ENCODE peak calls at places on chromosome 11, in seven cellular contexts. Q is HCT116, G is K562, Y is H1, K is SK-N-SH, S is GM12878, C is HepG2. D is an unnamed sample.

GRCh38 chr11:2383823-2384722 is 7.0 kb downstream of the CD81 start:
- DNase-seq in Q (no peak), G (peak), Y (no peak), K (no peak), S (peak), C (no peak), D (no peak)

GRCh38 chr11:20102393-20102792 is 57.9 kb downstream of the DBX1 start:
- DNase-seq in Q (no peak), G (no peak), Y (no peak), K (no peak), S (no peak), C (no peak), D (no peak)

GRCh38 chr11:13016415-13016814 is 7.3 kb downstream of the RASSF10 start:
- DNase-seq in Q (peak), G (peak), Y (no peak), K (no peak), S (no peak), C (no peak), D (no peak)

GRCh38 chr11:96267490-96268010 is 75.4 kb downstream of the MAML2 start:
- DNase-seq in Q (no peak), G (no peak), Y (no peak), K (no peak), S (peak), C (no peak), D (no peak)

GRCh38 chr11:77309401-77310085 is 8.1 kb upstream of the GDPD4 start:
- DNase-seq in Q (no peak), G (no peak), Y (no peak), K (no peak), S (no peak), C (no peak), D (no peak)

GRCh38 chr11:34145847-34146381 is 40.5 kb downstream of the NAT10 start:
- DNase-seq in Q (no peak), G (no peak), Y (no peak), K (no peak), S (peak), C (no peak), D (no peak)

GRCh38 chr11:79236541-79236971 is 204.3 kb downstream of the TENM4 start:
- DNase-seq in Q (no peak), G (no peak), Y (no peak), K (no peak), S (no peak), C (no peak), D (no peak)

GRCh38 chr11:13215157-13215556 is 62.4 kb upstream of the BMAL1 start:
- DNase-seq in Q (peak), G (no peak), Y (no peak), K (no peak), S (no peak), C (no peak), D (no peak)

GRCh38 chr11:6269994-6270393 is 10.4 kb downstream of the CCKBR start:
- DNase-seq in Q (no peak), G (peak), Y (no peak), K (peak), S (no peak), C (no peak), D (no peak)

GRCh38 chr11:134949121-134949591 is 537.1 kb upstream of the B3GAT1 start:
- DNase-seq in Q (peak), G (no peak), Y (no peak), K (no peak), S (no peak), C (peak), D (peak)

GRCh38 chr11:127274328-127274676 is 273.7 kb upstream of the KIRREL3 start:
- DNase-seq in Q (no peak), G (no peak), Y (no peak), K (no peak), S (no peak), C (no peak), D (no peak)

GRCh38 chr11:132007184-132007583 is 636.8 kb downstream of the NTM start:
- DNase-seq in Q (no peak), G (no peak), Y (no peak), K (no peak), S (no peak), C (no peak), D (no peak)

GRCh38 chr11:71934213-71934612 is 5.4 kb downstream of the RNF121 start:
- DNase-seq in Q (no peak), G (no peak), Y (no peak), K (no peak), S (no peak), C (no peak), D (no peak)
- TF ChIP-seq JUND in Q (no peak), G (no peak), Y (no peak), K (no peak), S (no peak), C (no peak), D (no peak)

GRCh38 chr11:68545796-68546195 is 85.2 kb downstream of the PPP6R3 start:
- DNase-seq in Q (no peak), G (no peak), Y (no peak), K (no peak), S (no peak), C (no peak), D (no peak)
- TF ChIP-seq JUND in Q (no peak), G (no peak), Y (no peak), K (no peak), S (no peak), C (no peak), D (no peak)

GRCh38 chr11:37503411-37504065 is 905.5 kb upstream of the RAG2 start:
- DNase-seq in Q (no peak), G (no peak), Y (no peak), K (no peak), S (no peak), C (no peak), D (no peak)

GRCh38 chr11:37504925-37505324 is 906.9 kb upstream of the RAG2 start:
- DNase-seq in Q (no peak), G (no peak), Y (no peak), K (no peak), S (no peak), C (no peak), D (no peak)

GRCh38 chr11:37505406-37505805 is 907.4 kb upstream of the RAG2 start:
- DNase-seq in Q (no peak), G (no peak), Y (no peak), K (no peak), S (no peak), C (no peak), D (peak)

GRCh38 chr11:37502202-37502601 is 904.2 kb upstream of the RAG2 start:
- DNase-seq in Q (no peak), G (no peak), Y (no peak), K (no peak), S (no peak), C (no peak), D (no peak)

DNA sequence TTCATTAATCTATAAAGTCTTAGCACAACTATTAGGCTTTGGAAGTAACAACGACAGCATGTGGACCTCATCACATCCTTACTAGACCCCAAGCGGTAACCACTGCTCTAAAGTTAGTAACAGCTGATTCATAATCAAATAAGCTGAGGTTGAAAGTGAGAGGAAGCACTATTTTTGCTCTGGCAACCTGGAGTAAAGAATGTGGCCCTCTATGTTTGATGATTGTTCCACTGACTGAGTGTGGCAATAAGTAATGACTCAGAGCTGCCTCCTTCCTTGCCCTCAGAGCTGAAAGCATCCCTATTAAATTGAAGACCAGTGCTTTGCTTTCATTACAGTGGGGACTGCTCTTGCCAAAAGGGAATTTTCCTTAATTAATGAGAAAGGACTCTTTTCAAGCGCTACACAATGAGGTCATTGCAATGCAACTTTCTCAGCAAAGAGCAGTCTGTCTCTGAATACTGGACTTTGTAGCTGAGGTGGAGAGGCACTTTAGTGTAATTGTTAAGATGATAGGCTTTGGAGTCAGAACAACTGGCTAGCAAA is 906.1 kb upstream of the RAG2 start:
- DNase-seq in Q (no peak), G (no peak), Y (no peak), K (no peak), S (peak), C (no peak), D (no peak)
- TF ChIP-seq JUND in Q (no peak), G (no peak), Y (peak), K (peak), S (peak), C (no peak), D (no peak)

DNA sequence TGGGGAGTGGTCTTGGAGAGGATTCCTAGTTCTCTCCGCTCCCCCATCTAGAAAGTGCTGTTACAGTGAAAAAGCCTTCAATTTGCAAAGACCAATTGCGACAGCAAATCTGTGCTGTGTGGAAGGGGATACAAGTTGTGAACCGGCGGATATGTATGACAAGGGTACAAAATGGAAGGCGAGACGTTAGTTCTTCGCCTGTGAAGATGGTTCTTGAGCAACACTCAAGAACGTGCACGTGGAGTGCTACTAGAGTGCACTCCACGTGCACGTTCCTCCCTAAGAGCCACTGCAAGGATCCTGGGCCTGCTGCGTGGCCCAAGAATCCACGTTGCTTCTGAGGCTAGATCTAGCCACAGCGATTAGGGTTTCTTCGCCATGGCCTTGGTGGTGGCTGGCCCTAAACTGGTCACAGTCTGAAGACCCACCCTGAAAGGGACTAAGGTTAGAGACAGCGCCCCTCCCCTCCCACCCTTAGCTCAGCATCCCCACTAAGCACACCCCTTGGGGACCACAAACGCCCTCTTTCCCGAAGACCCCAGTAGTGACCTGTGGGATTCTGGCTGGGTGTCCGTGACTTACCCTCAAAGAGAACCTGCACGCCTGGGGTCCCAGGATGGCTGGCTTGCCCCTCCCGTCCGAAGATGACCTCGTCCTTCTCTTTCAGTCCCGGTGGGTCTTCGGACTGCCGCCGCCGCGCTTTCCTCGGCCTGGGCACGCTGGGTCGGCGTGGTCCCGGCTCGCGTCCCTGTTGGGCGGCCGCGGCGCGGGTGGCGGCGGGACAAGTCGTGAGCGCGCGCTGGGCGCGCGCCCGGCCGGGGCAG is 519 bp upstream of the PDE3B start:
- DNase-seq in Q (no peak), G (peak), Y (no peak), K (no peak), S (no peak), C (no peak), D (no peak)
- TF ChIP-seq JUND in Q (no peak), G (no peak), Y (no peak), K (no peak), S (no peak), C (no peak), D (no peak)

GRCh38 chr11:111925953-111926352 is 7.2 kb downstream of the C11orf52 start:
- DNase-seq in Q (no peak), G (no peak), Y (no peak), K (no peak), S (no peak), C (no peak), D (no peak)

GRCh38 chr11:111926505-111927391 is 8.0 kb downstream of the C11orf52 start:
- DNase-seq in Q (peak), G (peak), Y (peak), K (peak), S (peak), C (peak), D (peak)

GRCh38 chr11:111923351-111923788 is 4.7 kb downstream of the C11orf52 start:
- DNase-seq in Q (no peak), G (no peak), Y (no peak), K (no peak), S (no peak), C (peak), D (no peak)

GRCh38 chr11:111922803-111923202 is 4.1 kb downstream of the C11orf52 start:
- DNase-seq in Q (no peak), G (no peak), Y (no peak), K (no peak), S (no peak), C (peak), D (peak)

DNA sequence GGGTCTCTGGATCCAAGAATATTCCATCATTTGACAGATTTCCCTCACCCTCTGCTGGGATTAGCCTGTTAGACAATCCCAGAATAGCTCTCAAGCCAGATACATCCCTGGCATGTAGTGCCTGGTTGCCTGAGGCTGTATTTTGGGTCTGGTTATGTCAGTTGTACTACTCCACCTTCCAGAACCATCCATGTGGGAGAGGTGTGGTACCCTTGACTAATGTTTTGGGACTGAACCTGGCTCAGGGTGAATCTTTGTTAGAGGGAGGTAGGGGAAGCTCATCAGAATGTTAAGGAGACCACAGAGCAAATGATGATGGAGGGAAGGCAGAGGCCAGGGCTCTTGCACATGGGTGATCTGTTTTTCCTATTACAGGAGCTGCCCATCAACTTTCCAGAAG is 5.2 kb downstream of the C11orf52 start:
- DNase-seq in Q (no peak), G (no peak), Y (no peak), K (no peak), S (no peak), C (no peak), D (peak)
- TF ChIP-seq JUND in Q (no peak), G (no peak), Y (no peak), K (no peak), S (no peak), C (no peak), D (no peak)

GRCh38 chr11:7548659-7549283 is 35.0 kb downstream of the PPFIBP2 start:
- DNase-seq in Q (peak), G (peak), Y (peak), K (no peak), S (no peak), C (peak), D (no peak)
- TF ChIP-seq JUND in Q (no peak), G (no peak), Y (no peak), K (no peak), S (no peak), C (no peak), D (no peak)

DNA sequence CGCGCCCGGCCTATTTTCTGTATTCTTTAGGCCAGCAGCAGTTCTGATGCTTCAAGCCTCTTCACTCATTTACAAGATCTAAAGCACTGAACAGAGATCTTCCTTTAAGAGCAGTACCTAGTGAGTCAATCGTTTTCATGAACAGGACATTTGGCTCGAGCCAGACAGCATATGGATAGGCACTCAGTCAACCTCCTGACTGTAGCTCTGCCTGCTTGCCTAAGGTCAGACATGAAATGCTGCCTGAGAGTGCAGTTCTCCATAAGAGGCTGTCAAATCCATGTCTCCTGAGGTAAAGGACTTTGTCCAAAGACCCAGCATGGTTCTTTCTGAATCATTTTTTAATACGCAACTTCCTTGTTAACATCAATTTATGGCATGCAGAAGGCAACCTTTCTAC is 941.2 kb downstream of the DLG2 start:
- DNase-seq in Q (no peak), G (no peak), Y (no peak), K (no peak), S (no peak), C (no peak), D (no peak)
- TF ChIP-seq JUND in Q (no peak), G (no peak), Y (no peak), K (no peak), S (no peak), C (no peak), D (no peak)

GRCh38 chr11:72220696-72221363 is 3.7 kb upstream of the INPPL1 start:
- DNase-seq in Q (no peak), G (no peak), Y (no peak), K (no peak), S (no peak), C (no peak), D (no peak)
- TF ChIP-seq JUND in Q (no peak), G (no peak), Y (no peak), K (no peak), S (no peak), C (no peak), D (no peak)

GRCh38 chr11:71120346-71120963 is 131.9 kb downstream of the SHANK2 start:
- DNase-seq in Q (peak), G (peak), Y (peak), K (no peak), S (no peak), C (peak), D (peak)
- TF ChIP-seq JUND in Q (no peak), G (no peak), Y (no peak), K (no peak), S (no peak), C (no peak), D (no peak)

D was measured in T47D.